ENCODE peak calls at places on chromosomes 16 and 17, in six cellular contexts. A, U, T, L, Q and S are unnamed samples.

GRCh38 chr17:28928061-28928460 is 23.3 kb downstream of the PHF12 start:
- DNase-seq in Q (peak; percentile 70), L (no peak), U (no peak), T (no peak), A (no peak), S (no peak)

GRCh38 chr16:30535777-30536190 is 1.1 kb upstream of the ZNF747 start:
- DNase-seq in T (peak; percentile 72), L (peak; percentile 53), A (peak; percentile 72), Q (peak; percentile 89), U (peak; percentile 74), S (peak; percentile 93)

GRCh38 chr17:82297280-82297803 is 20.1 kb downstream of the CD7 start:
- DNase-seq in Q (peak; percentile 96), L (peak; percentile 81), U (peak; percentile 79), T (peak; percentile 95), A (no peak), S (peak; percentile 97)

GRCh38 chr16:8567355-8568230 is 22.7 kb downstream of the TMEM114 start:
- DNase-seq in A (peak; percentile 79), T (peak; percentile 94), L (peak; percentile 65), U (peak; percentile 78), Q (peak; percentile 93), S (no peak)

GRCh38 chr17:19713901-19714361 is 2.5 kb downstream of the SLC47A2 start:
- DNase-seq in L (no peak), T (no peak), A (no peak), U (no peak), Q (no peak), S (no peak)

GRCh38 chr17:63571632-63572310 is 21.5 kb downstream of the DCAF7 start:
- DNase-seq in U (no peak), L (no peak), Q (no peak), T (peak; percentile 76), A (no peak), S (no peak)

GRCh38 chr16:3511286-3512180 is 10.7 kb downstream of the CLUAP1 start:
- DNase-seq in Q (no peak), L (no peak), T (no peak), A (no peak), U (no peak), S (no peak)

GRCh38 chr17:59160203-59161025 is 4.9 kb downstream of the PRR11 start:
- DNase-seq in L (no peak), Q (peak; percentile 79), U (no peak), T (peak; percentile 18), A (no peak), S (no peak)

GRCh38 chr16:16992986-16993783 is 477.6 kb downstream of the XYLT1 start:
- DNase-seq in L (no peak), Q (peak; percentile 61), T (no peak), A (no peak), U (no peak), S (no peak)

GRCh38 chr16:19114359-19115147 is 789 bp downstream of the ITPRIPL2 start:
- DNase-seq in A (peak; percentile 63), U (peak; percentile 61), Q (peak; percentile 73), L (no peak), T (peak; percentile 72), S (peak; percentile 89)

GRCh38 chr16:76222087-76222486 is 55.1 kb upstream of the CNTNAP4 start:
- DNase-seq in A (no peak), U (no peak), Q (no peak), T (no peak), L (no peak), S (no peak)

GRCh38 chr17:79528592-79529125 is 82.2 kb downstream of the RBFOX3 start:
- DNase-seq in Q (no peak), A (no peak), L (no peak), T (no peak), U (no peak), S (peak; percentile 29)

GRCh38 chr17:39943702-39944392 is 16.3 kb downstream of the LRRC3C start:
- DNase-seq in A (no peak), Q (no peak), T (no peak), U (no peak), L (no peak), S (no peak)

GRCh38 chr16:1109648-1110047 is 13.6 kb upstream of the C1QTNF8 start:
- DNase-seq in A (no peak), T (no peak), U (no peak), L (no peak), Q (no peak), S (no peak)

GRCh38 chr16:30667361-30667905 is 9.2 kb downstream of the FBRS start:
- DNase-seq in Q (no peak), A (no peak), L (no peak), U (no peak), T (no peak), S (no peak)

GRCh38 chr16:67391424-67392300 is 1.6 kb downstream of the TPPP3 start:
- DNase-seq in A (no peak), T (no peak), L (no peak), Q (no peak), U (no peak), S (no peak)

GRCh38 chr17:27915715-27916114 is 22.6 kb upstream of the LYRM9 start:
- DNase-seq in T (no peak), U (no peak), Q (no peak), L (no peak), A (peak; percentile 39), S (no peak)

GRCh38 chr16:66422366-66422765 is 4.7 kb upstream of the BEAN1 start:
- DNase-seq in L (no peak), T (no peak), Q (no peak), U (no peak), A (no peak), S (no peak)

GRCh38 chr17:57243171-57243622 is 13.1 kb upstream of the MSI2 start:
- DNase-seq in U (peak; percentile 84), L (peak; percentile 72), A (peak; percentile 89), T (peak; percentile 79), Q (peak; percentile 93), S (no peak)

GRCh38 chr17:40065771-40066510 is 3.2 kb downstream of the THRA start:
- DNase-seq in Q (no peak), A (no peak), T (no peak), U (no peak), L (no peak), S (no peak)

GRCh38 chr17:66945451-66945850 is 19.1 kb upstream of the CACNG4 start:
- DNase-seq in U (no peak), L (no peak), A (no peak), T (no peak), Q (no peak), S (no peak)

GRCh38 chr17:77881545-77881944 is 77.0 kb upstream of the TNRC6C start:
- DNase-seq in L (peak; percentile 38), T (peak; percentile 85), Q (peak; percentile 95), U (no peak), A (no peak), S (peak; percentile 95)

GRCh38 chr16:50185005-50185505 is 31.9 kb downstream of the TENT4B start:
- DNase-seq in Q (no peak), U (no peak), T (no peak), L (no peak), A (no peak), S (no peak)

GRCh38 chr17:72087876-72088275 is 32.9 kb upstream of the SOX9 start:
- DNase-seq in A (no peak), L (no peak), Q (no peak), T (no peak), U (no peak), S (no peak)